ENCODE peak calls at places on chromosomes 12 and 14, in ten cellular contexts. S, P, O, K, U, T, W, C, L and H are unnamed samples.

GRCh38 chr14:53054457-53054856 is 98.7 kb downstream of the DDHD1 start:
- DNase-seq in S (no peak), P (no peak), O (no peak), K (no peak), U (no peak), T (no peak), W (no peak), C (no peak), L (no peak), H (no peak)

GRCh38 chr14:54572316-54572715 is 5.4 kb downstream of the SAMD4A start:
- DNase-seq in S (peak; percentile 68), P (peak; percentile 34), O (no peak), K (peak; percentile 47), U (no peak), T (no peak), W (peak; percentile 47), C (no peak), L (peak; percentile 41), H (peak; percentile 31)

GRCh38 chr14:26199599-26200370 is 398.0 kb downstream of the NOVA1 start:
- DNase-seq in S (no peak), P (no peak), O (no peak), K (no peak), U (no peak), T (no peak), W (no peak), C (no peak), L (no peak), H (peak; percentile 76)

GRCh38 chr12:111448266-111448830 is 42.6 kb downstream of the SH2B3 start:
- DNase-seq in S (no peak), P (no peak), O (no peak), K (no peak), U (no peak), T (no peak), W (no peak), C (no peak), L (no peak), H (peak; percentile 6)

GRCh38 chr12:112837629-112838191 is 46.2 kb downstream of the RPH3A start:
- DNase-seq in S (peak; percentile 90), P (no peak), O (no peak), K (peak; percentile 42), U (no peak), T (no peak), W (no peak), C (no peak), L (peak; percentile 14), H (peak; percentile 21)

GRCh38 chr14:67675219-67675582 is 769 bp upstream of the VTI1B start:
- DNase-seq in S (peak; percentile 4), P (no peak), O (no peak), K (peak; percentile 8), U (no peak), T (no peak), W (no peak), C (no peak), L (no peak), H (peak; percentile 14)

GRCh38 chr12:108622921-108623514 is 10.7 kb downstream of the SELPLG start:
- DNase-seq in S (no peak), P (no peak), O (no peak), K (no peak), U (no peak), T (no peak), W (no peak), C (no peak), L (no peak), H (no peak)

GRCh38 chr12:77001181-77001758 is 64.1 kb downstream of the E2F7 start:
- DNase-seq in S (no peak), P (no peak), O (no peak), K (no peak), U (no peak), T (no peak), W (no peak), C (no peak), L (no peak), H (no peak)

GRCh38 chr14:89430271-89430620 is 13.2 kb upstream of the FOXN3 start:
- DNase-seq in S (no peak), P (no peak), O (no peak), K (peak; percentile 34), U (no peak), T (no peak), W (no peak), C (no peak), L (no peak), H (no peak)

GRCh38 chr14:89427426-89428162 is 10.6 kb upstream of the FOXN3 start:
- DNase-seq in S (no peak), P (no peak), O (no peak), K (no peak), U (no peak), T (no peak), W (no peak), C (no peak), L (no peak), H (no peak)

GRCh38 chr14:89428163-89428523 is 11.1 kb upstream of the FOXN3 start:
- DNase-seq in S (no peak), P (no peak), O (no peak), K (no peak), U (no peak), T (no peak), W (no peak), C (no peak), L (no peak), H (no peak)

GRCh38 chr14:89428556-89429196 is 11.6 kb upstream of the FOXN3 start:
- DNase-seq in S (no peak), P (no peak), O (no peak), K (no peak), U (no peak), T (no peak), W (no peak), C (no peak), L (no peak), H (no peak)

DNA sequence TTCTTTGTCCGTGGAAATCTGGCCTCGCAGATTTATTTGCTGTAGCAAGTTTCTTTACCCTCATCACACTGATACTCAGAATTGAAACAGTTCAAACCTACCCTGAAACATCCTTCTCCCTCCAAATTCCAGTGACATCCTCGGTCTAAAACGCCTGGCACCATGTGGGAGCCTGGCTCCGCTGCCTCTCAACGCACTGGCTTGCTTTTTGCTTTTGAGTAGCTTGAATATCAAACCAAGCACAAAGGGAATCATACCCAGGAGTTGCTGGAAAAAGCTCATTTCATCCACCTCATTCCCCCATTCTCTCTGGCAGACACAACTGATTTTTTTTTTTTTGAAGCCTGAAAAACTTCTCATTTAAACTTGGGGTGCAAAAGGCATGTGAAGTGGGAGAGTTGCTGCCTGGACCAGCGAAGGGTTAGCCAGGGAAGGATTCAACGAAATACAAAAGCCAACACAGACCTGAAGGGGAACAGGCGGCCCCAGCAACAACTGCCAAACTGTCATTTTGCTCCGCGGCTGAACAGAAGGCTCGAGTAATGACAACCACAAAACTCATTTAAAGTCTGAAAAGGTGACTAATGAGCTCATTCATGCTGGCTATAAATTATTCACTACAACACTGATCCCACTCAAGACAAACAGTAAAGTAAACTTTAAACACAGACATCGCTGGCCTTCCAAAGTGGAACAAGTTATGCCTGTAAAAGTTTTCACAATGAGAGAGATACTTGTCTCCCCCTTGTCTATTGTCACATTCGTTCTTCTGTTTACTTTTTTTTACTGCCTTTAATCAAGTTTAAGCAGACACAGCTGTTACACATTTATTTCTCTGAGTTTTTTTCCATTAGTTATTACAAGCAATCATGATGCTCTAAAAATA is 12.4 kb upstream of the FOXN3 start:
- DNase-seq in S (no peak), P (peak; percentile 28), O (no peak), K (peak; percentile 46), U (no peak), T (no peak), W (no peak), C (no peak), L (no peak), H (peak; percentile 62)
- TF ChIP-seq MAX in S (no peak), P (no peak), O (no peak), K (no peak), U (no peak), T (no peak), W (no peak), C (no peak), L (no peak), H (no peak)

DNA sequence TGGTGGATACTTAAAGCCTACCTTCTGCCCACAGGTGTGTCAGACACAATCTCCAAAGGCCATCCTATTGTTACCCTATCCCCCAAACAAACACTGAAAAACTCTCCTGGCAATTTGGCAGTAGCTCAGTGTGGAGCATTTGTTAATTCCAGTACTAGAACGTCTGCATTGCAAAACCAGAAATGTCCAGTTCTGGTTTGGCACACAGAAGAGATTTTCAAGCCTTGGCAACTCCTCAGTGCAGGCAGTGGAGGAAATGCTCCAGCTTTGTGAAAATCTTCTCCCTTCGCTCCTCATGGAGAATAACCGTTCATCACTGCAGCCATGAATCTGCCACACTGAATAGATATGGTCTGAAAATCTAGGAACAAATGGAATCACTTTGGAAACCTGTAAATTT is 5.3 kb upstream of the SOCS2 start:
- DNase-seq in S (no peak), P (no peak), O (no peak), K (no peak), U (no peak), T (no peak), W (no peak), C (no peak), L (no peak), H (no peak)
- TF ChIP-seq MAX in S (no peak), P (no peak), O (no peak), K (no peak), U (no peak), T (no peak), W (no peak), C (no peak), L (no peak), H (no peak)

GRCh38 chr14:99807413-99808132 is 14.4 kb downstream of the EML1 start:
- DNase-seq in S (peak; percentile 9), P (no peak), O (no peak), K (no peak), U (no peak), T (no peak), W (peak; percentile 39), C (no peak), L (no peak), H (no peak)
- TF ChIP-seq MAX in S (no peak), P (no peak), O (no peak), K (no peak), U (no peak), T (no peak), W (no peak), C (no peak), L (no peak), H (no peak)

GRCh38 chr14:85247071-85247470 is 282.9 kb upstream of the FLRT2 start:
- DNase-seq in S (no peak), P (no peak), O (no peak), K (no peak), U (no peak), T (no peak), W (no peak), C (no peak), L (no peak), H (no peak)

GRCh38 chr14:85243306-85243705 is 286.6 kb upstream of the FLRT2 start:
- DNase-seq in S (no peak), P (no peak), O (no peak), K (no peak), U (no peak), T (no peak), W (no peak), C (no peak), L (no peak), H (no peak)

GRCh38 chr14:85235868-85236267 is 294.1 kb upstream of the FLRT2 start:
- DNase-seq in S (no peak), P (no peak), O (no peak), K (peak; percentile 24), U (no peak), T (no peak), W (no peak), C (no peak), L (no peak), H (no peak)

DNA sequence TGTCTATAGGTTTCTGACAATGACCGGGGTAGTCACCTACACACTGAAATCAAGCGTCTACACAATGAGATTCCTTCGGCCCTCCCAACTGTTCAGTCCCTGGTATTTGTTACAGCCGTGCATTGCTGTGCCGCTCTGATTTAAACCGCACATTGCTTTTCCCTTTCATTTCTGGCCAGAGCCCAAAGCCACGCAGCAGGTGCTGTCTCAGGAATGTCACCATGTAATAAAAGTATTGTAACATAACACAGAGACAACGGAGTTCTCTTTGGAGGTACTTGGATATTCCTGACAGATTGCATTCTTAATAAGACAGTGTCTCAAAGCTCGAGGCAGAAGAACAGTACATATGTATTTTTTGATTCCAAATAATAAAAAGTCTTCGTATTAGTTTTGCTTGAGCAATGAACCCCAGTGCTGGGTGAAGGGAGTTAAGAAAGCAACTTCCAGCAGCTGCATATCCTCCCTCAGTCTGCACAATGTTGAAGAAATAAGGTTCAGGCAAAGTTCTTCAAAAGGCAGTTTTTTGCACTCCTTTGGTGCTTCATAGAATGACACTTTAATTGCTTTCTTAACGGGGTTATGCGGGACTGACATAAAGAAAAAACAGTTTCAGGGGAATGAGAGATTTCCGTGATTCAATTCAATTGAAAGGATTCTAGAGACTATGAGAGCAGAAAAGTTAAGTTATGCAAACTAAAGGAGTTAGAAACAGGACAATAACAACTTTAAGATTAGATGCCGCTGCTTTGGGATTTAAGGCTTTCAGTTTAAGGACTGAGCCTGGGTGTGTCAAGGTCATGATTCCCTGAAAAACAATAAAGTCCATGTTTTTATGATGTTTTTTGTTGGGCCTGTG is 288.7 kb upstream of the FLRT2 start:
- DNase-seq in S (no peak), P (no peak), O (no peak), K (peak; percentile 61), U (no peak), T (no peak), W (no peak), C (no peak), L (no peak), H (no peak)
- TF ChIP-seq MAX in S (no peak), P (no peak), O (no peak), K (no peak), U (no peak), T (no peak), W (no peak), C (no peak), L (no peak), H (no peak)